ENCODE peak calls at places on chromosomes 6 and 20, in eight cellular contexts. L, F, W, I, X, N, A and H are unnamed samples.

GRCh38 chr20:5844063-5844681 is 94.0 kb downstream of the SHLD1 start:
- DNase-seq in L (peak; percentile 95), F (peak; percentile 20), W (no peak), I (peak; percentile 98), X (peak; percentile 37), N (peak; percentile 34), A (peak; percentile 20), H (peak; percentile 84)

GRCh38 chr6:43779864-43780260 is 9.9 kb downstream of the VEGFA start:
- DNase-seq in L (no peak), F (no peak), W (no peak), I (no peak), X (no peak), N (no peak), A (no peak), H (peak; percentile 77)

GRCh38 chr20:2984956-2985661 is 58.3 kb upstream of the GNRH2 start:
- DNase-seq in L (peak; percentile 66), F (no peak), W (no peak), I (peak; percentile 11), X (peak; percentile 16), N (no peak), A (peak; percentile 55), H (peak; percentile 75)

GRCh38 chr6:27280064-27280539 is 32.0 kb downstream of the POM121L2 start:
- DNase-seq in L (peak; percentile 51), F (peak; percentile 64), W (peak; percentile 46), I (peak; percentile 71), X (peak; percentile 69), N (no peak), A (peak; percentile 43), H (peak; percentile 65)

GRCh38 chr6:135883045-135883444 is 31.5 kb downstream of the PDE7B start:
- DNase-seq in L (peak; percentile 59), F (no peak), W (no peak), I (no peak), X (no peak), N (no peak), A (no peak), H (peak; percentile 13)

GRCh38 chr6:10582774-10583508 is 61.8 kb downstream of the GCNT2 start:
- DNase-seq in L (no peak), F (no peak), W (no peak), I (no peak), X (no peak), N (no peak), A (no peak), H (no peak)

GRCh38 chr20:61758556-61759200 is 307.0 kb downstream of the TAF4 start:
- DNase-seq in L (no peak), F (no peak), W (no peak), I (no peak), X (no peak), N (no peak), A (no peak), H (no peak)

GRCh38 chr20:63387393-63387792 is 26.2 kb upstream of the CHRNA4 start:
- DNase-seq in L (no peak), F (no peak), W (no peak), I (no peak), X (no peak), N (no peak), A (no peak), H (no peak)

GRCh38 chr6:75530696-75531095 is 37.1 kb upstream of the FILIP1 start:
- DNase-seq in L (no peak), F (no peak), W (no peak), I (no peak), X (no peak), N (no peak), A (peak; percentile 38), H (no peak)

GRCh38 chr6:3318226-3318625 is 59.5 kb downstream of the PSMG4 start:
- DNase-seq in L (no peak), F (no peak), W (no peak), I (no peak), X (no peak), N (peak; percentile 22), A (no peak), H (no peak)